ENCODE peak calls at places on chromosome 2, in six cellular contexts. O is HCT116, Q is Panc1, G is lung, Y is left lung, S is MM.1S. M is an unnamed sample. For H3K36me3 and H3K4me1, the result is how much of the 10 kb centered on the place peaks cover.

GRCh38 chr2:176079285-176079830 is 4.4 kb downstream of the EVX2 start:
- DNase-seq in O (no peak), Q (no peak), G (no peak), Y (no peak), S (no peak), M (no peak)

GRCh38 chr2:38652431-38653273 is 13.3 kb upstream of the GALM start:
- DNase-seq in O (no peak), Q (no peak), G (no peak), Y (no peak), S (peak), M (no peak)

GRCh38 chr2:170817247-170817998 is 736 bp downstream of the GAD1 start:
- DNase-seq in O (no peak), Q (no peak), G (no peak), Y (no peak), S (no peak), M (no peak)

GRCh38 chr2:8872821-8873432 is 35.5 kb upstream of the KIDINS220 start:
- DNase-seq in O (peak), Q (peak), G (no peak), Y (no peak), S (peak), M (no peak)

GRCh38 chr2:182715121-182715895 is 749 bp upstream of the DNAJC10 start:
- DNase-seq in O (no peak), Q (peak), G (no peak), Y (no peak), S (no peak), M (no peak)

GRCh38 chr2:128374001-128374710 is 55.5 kb upstream of the HS6ST1 start:
- DNase-seq in O (no peak), Q (no peak), G (peak), Y (peak), S (no peak), M (no peak)

GRCh38 chr2:212708346-212708745 is 169.7 kb upstream of the ERBB4 start:
- DNase-seq in O (no peak), Q (no peak), G (no peak), Y (no peak), S (no peak), M (no peak)

GRCh38 chr2:75622929-75623328 is 23.7 kb upstream of the MRPL19 start:
- DNase-seq in O (no peak), Q (no peak), G (no peak), Y (no peak), S (no peak), M (no peak)

GRCh38 chr2:101803945-101804696 is 106.6 kb downstream of the MAP4K4 start:
- DNase-seq in O (no peak), Q (no peak), G (no peak), Y (no peak), S (no peak), M (no peak)

GRCh38 chr2:100406120-100406508 is 11.4 kb downstream of the CHST10 start:
- DNase-seq in O (no peak), Q (no peak), G (no peak), Y (no peak), S (no peak), M (no peak)

GRCh38 chr2:118881490-118882129 is 34.2 kb upstream of the EN1 start:
- DNase-seq in O (peak), Q (peak), G (peak), Y (no peak), S (peak), M (no peak)

GRCh38 chr2:224453892-224454291 is 52.0 kb upstream of the FAM124B start:
- DNase-seq in O (no peak), Q (no peak), G (no peak), Y (no peak), S (no peak), M (no peak)

GRCh38 chr2:77147154-77147553 is 375.0 kb downstream of the LRRTM4 start:
- DNase-seq in O (no peak), Q (no peak), G (no peak), Y (no peak), S (no peak), M (no peak)
- H3K4me3 ChIP-seq in O (no peak), Q (no peak), G (no peak), Y (no peak), S (no peak), M (no peak)

DNA sequence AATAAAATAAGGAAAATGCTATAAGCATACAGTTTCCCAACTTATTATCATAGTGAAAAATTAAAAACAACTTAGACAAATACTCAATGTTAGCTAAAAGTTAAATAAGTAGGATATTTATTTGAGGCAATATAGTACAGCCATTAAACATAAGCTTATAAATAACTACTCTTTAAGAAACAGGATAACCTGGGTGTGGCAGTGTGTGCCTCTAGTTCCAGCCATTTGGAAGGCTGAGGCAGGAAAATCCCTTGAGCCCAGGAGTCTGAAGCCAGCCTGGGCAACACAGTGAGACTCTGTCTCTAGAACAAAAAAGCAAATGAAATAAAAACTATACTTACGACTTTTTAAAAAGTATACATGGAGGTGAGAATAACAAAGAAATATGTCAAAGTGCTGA is 39.7 kb downstream of the VIL1 start:
- DNase-seq in O (no peak), Q (no peak), G (no peak), Y (no peak), S (no peak), M (no peak)
- H3K36me3 ChIP-seq in O (under half), Q (under half), G (under half), Y (half or more), S (under half), M (under half)

DNA sequence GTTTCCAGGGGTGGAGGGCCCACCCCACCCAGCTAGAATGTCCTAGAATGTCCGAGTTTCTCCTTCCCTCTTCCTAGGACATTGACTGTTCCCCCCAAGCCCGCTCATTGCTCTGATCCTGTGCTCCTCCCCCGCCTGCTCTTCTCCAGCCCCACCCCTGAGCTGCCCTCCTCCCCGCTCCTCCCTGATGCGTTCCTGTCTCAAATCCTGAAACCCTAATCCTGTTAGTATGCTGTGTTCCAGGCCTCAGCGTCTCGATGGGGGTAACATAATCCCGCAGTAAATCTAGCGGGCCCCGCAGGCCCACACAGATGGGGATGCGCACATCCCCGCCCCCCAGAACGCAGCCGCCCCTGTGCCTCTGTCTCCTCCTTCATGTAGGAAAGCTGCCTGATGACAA is 51.3 kb downstream of the NRP2 start:
- DNase-seq in O (no peak), Q (no peak), G (no peak), Y (no peak), S (no peak), M (no peak)
- H3K4me1 ChIP-seq in O (under half), Q (under half), G (under half), Y (under half), S (under half), M (under half)

DNA sequence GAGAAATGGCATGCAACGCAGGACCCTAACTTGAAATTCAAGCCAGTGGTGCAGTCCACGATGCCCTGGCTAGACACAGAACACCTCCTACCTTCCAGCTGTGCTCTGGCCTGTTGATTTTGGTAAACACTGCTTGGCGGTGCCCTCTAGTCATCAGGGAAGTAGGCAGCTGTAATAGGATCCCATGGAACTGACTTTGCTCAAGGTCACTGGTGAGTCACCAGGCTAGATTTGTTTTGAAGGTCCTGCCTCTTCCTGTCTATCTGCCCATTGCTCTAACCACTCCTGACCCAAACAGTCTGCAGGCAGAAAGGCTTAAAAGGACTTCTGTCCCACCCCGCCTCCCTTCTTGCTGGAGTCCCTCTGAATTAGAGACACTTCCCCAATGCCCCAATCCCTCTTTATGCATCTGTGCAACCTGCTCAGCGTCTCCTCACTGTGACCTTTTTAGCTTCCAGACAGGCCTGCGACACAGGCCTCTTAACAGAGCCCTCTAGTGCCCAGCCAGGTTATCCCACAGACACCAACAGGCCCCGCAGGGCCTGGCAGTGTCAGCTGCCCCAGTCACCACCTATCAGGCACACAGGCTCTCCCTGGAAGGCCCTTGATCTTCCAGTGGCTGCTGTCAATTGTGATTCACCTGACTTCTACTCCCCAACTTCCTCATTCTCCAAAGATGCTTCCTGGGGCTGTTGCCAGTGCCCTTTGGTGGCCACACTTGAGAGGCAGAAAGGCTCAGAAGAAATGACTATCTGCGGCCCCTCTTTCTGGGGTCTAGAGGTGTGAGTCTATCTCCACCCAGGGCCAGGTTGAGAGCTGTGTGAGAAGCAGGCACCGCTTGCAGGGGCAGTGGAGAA is 5.2 kb downstream of the TMEM127 start:
- DNase-seq in O (peak), Q (peak), G (peak), Y (peak), S (peak), M (peak)
- H3K4me3 ChIP-seq in O (peak), Q (peak), G (no peak), Y (no peak), S (peak), M (peak)

DNA sequence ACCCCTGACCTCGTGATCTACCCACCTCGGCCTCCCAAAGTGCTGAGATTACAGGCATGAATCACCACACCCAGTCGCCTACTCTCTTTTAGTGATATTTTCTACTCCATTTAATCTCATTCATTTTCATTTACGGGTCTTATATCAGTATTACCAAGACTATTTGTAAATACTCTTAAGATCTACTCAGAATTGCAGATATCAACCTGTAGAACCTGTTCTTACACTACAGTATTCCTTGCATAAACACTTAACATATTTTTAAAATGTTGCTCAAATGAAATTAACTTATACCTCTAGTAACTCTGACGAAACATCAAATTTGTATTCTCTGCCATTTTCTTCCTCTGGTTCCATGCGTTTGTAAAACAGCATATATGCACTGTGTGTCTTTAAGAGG is 79.3 kb downstream of the C2orf74 start:
- DNase-seq in O (no peak), Q (no peak), G (no peak), Y (no peak), S (no peak), M (no peak)
- H3K36me3 ChIP-seq in O (under half), Q (under half), G (under half), Y (half or more), S (under half), M (under half)

M was measured in right atrium auricular region.